ENCODE peak calls at places on chromosomes 2 and 18, in four cellular contexts. One of them, this sample, is unnamed.

GRCh38 chr2:140892429-140892828 is 1238.4 kb downstream of the LRP1B start:
- DNase-seq in neural progenitor cell: no peak
- DNase-seq in hepatocyte: no peak
- DNase-seq in breast epithelium: no peak
- DNase-seq in this sample: no peak

GRCh38 chr2:121475811-121476571 is 54.7 kb upstream of the RNU4ATAC start:
- DNase-seq in neural progenitor cell: no peak
- DNase-seq in hepatocyte: no peak
- DNase-seq in breast epithelium: no peak
- DNase-seq in this sample: no peak

GRCh38 chr2:221397179-221397578 is 174.9 kb downstream of the EPHA4 start:
- DNase-seq in neural progenitor cell: no peak
- DNase-seq in hepatocyte: no peak
- DNase-seq in breast epithelium: no peak
- DNase-seq in this sample: no peak

GRCh38 chr2:197883354-197884032 is 79.1 kb downstream of the PLCL1 start:
- DNase-seq in neural progenitor cell: no peak
- DNase-seq in hepatocyte: no peak
- DNase-seq in breast epithelium: no peak
- DNase-seq in this sample: no peak

GRCh38 chr2:85844486-85844885 is 44.3 kb downstream of the ST3GAL5 start:
- DNase-seq in neural progenitor cell: no peak
- DNase-seq in hepatocyte: no peak
- DNase-seq in breast epithelium: no peak
- DNase-seq in this sample: no peak

GRCh38 chr2:240506406-240507059 is 51.3 kb downstream of the ANKMY1 start:
- DNase-seq in neural progenitor cell: no peak
- DNase-seq in hepatocyte: peak; percentile 1
- DNase-seq in breast epithelium: peak; percentile 4
- DNase-seq in this sample: no peak

GRCh38 chr2:8882094-8882493 is 44.7 kb upstream of the KIDINS220 start:
- DNase-seq in neural progenitor cell: peak; percentile 77
- DNase-seq in hepatocyte: no peak
- DNase-seq in breast epithelium: no peak
- DNase-seq in this sample: no peak

GRCh38 chr2:9637330-9637729 is 6.5 kb upstream of the YWHAQ start:
- DNase-seq in neural progenitor cell: peak; percentile 25
- DNase-seq in hepatocyte: no peak
- DNase-seq in breast epithelium: no peak
- DNase-seq in this sample: no peak

GRCh38 chr2:207819021-207819687 is 49.4 kb upstream of the FZD5 start:
- DNase-seq in neural progenitor cell: no peak
- DNase-seq in hepatocyte: no peak
- DNase-seq in breast epithelium: no peak
- DNase-seq in this sample: no peak

GRCh38 chr18:48230459-48231113 is 178.6 kb downstream of the ZBTB7C start:
- DNase-seq in neural progenitor cell: peak; percentile 87
- DNase-seq in hepatocyte: peak; percentile 80
- DNase-seq in breast epithelium: no peak
- DNase-seq in this sample: no peak

GRCh38 chr2:68206779-68207178 is 45.6 kb downstream of the PPP3R1 start:
- DNase-seq in neural progenitor cell: no peak
- DNase-seq in hepatocyte: no peak
- DNase-seq in breast epithelium: no peak
- DNase-seq in this sample: no peak

GRCh38 chr2:106789185-106789584 is 96.8 kb downstream of the ST6GAL2 start:
- DNase-seq in neural progenitor cell: no peak
- DNase-seq in hepatocyte: no peak
- DNase-seq in breast epithelium: no peak
- DNase-seq in this sample: no peak

GRCh38 chr2:36889782-36890181 is 76.6 kb downstream of the STRN start:
- DNase-seq in neural progenitor cell: no peak
- DNase-seq in hepatocyte: peak; percentile 65
- DNase-seq in breast epithelium: no peak
- DNase-seq in this sample: peak; percentile 94

GRCh38 chr2:239670463-239671120 is 269.8 kb upstream of the HDAC4 start:
- DNase-seq in neural progenitor cell: no peak
- DNase-seq in hepatocyte: no peak
- DNase-seq in breast epithelium: no peak
- DNase-seq in this sample: no peak

GRCh38 chr2:47309952-47310800 is 92.8 kb upstream of the MSH2 start:
- DNase-seq in neural progenitor cell: peak; percentile 45
- DNase-seq in hepatocyte: peak; percentile 84
- DNase-seq in breast epithelium: peak; percentile 72
- DNase-seq in this sample: no peak

GRCh38 chr18:13680612-13681011 is 45.7 kb downstream of the FAM210A start:
- DNase-seq in neural progenitor cell: peak; percentile 63
- DNase-seq in hepatocyte: peak; percentile 48
- DNase-seq in breast epithelium: no peak
- DNase-seq in this sample: no peak

GRCh38 chr2:161761160-161761559 is 136.9 kb downstream of the SLC4A10 start:
- DNase-seq in neural progenitor cell: no peak
- DNase-seq in hepatocyte: no peak
- DNase-seq in breast epithelium: no peak
- DNase-seq in this sample: no peak

GRCh38 chr18:21406111-21406510 is 164.1 kb downstream of the GREB1L start:
- DNase-seq in neural progenitor cell: no peak
- DNase-seq in hepatocyte: no peak
- DNase-seq in breast epithelium: no peak
- DNase-seq in this sample: no peak

GRCh38 chr2:241129086-241129871 is 20.0 kb downstream of the PASK start:
- DNase-seq in neural progenitor cell: no peak
- DNase-seq in hepatocyte: no peak
- DNase-seq in breast epithelium: no peak
- DNase-seq in this sample: no peak

GRCh38 chr18:12281861-12282260 is 26.2 kb upstream of the TUBB6 start:
- DNase-seq in neural progenitor cell: no peak
- DNase-seq in hepatocyte: no peak
- DNase-seq in breast epithelium: no peak
- DNase-seq in this sample: no peak

GRCh38 chr18:63843008-63843407 is 44.5 kb upstream of the SERPINB2 start:
- DNase-seq in neural progenitor cell: no peak
- DNase-seq in hepatocyte: no peak
- DNase-seq in breast epithelium: no peak
- DNase-seq in this sample: no peak

GRCh38 chr18:63850010-63850409 is 37.5 kb upstream of the SERPINB2 start:
- DNase-seq in neural progenitor cell: peak; percentile 60
- DNase-seq in hepatocyte: peak; percentile 50
- DNase-seq in breast epithelium: no peak
- DNase-seq in this sample: no peak

GRCh38 chr18:63850636-63851035 is 36.9 kb upstream of the SERPINB2 start:
- DNase-seq in neural progenitor cell: no peak
- DNase-seq in hepatocyte: no peak
- DNase-seq in breast epithelium: no peak
- DNase-seq in this sample: no peak

GRCh38 chr18:63844254-63844653 is 43.3 kb upstream of the SERPINB2 start:
- DNase-seq in neural progenitor cell: peak; percentile 44
- DNase-seq in hepatocyte: peak; percentile 48
- DNase-seq in breast epithelium: no peak
- DNase-seq in this sample: no peak

GRCh38 chr18:63848159-63848558 is 39.3 kb upstream of the SERPINB2 start:
- DNase-seq in neural progenitor cell: peak; percentile 66
- DNase-seq in hepatocyte: peak; percentile 65
- DNase-seq in breast epithelium: no peak
- DNase-seq in this sample: no peak
- TF ChIP-seq CTCF in neural progenitor cell: peak; percentile 74
- TF ChIP-seq CTCF in hepatocyte: peak; percentile 77
- TF ChIP-seq CTCF in breast epithelium: peak; percentile 39
- TF ChIP-seq CTCF in this sample: peak; percentile 54

DNA sequence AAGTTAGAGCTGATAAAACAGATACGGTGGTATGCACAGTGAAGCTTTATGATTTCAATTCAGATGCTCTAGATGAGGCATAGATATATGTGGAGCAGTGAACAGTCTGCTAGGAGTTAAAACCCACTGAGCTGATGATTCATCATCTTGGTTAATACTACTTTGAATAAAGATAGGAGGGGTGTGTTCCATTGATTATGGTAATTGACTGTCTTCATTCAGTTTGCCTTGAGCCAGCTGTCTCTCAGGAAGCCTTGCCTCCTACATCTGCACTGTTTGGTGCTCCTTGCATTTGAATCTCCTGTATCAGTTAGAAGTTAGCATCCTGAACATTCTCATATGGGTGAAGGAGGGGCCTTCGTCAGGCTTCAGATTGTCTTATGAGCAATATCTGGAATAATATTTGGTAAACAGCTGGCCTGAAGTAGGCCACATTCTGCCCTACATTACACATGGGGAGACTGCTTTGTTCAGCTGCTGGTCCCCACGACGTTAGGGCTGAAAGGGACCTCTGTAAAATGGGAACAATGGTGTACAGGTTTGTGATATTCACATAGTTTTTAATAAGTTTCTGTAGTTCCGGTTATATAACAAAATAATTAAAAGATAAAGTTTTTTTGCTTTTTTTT is 13.3 kb downstream of the MAP4K4 start:
- DNase-seq in neural progenitor cell: no peak
- DNase-seq in hepatocyte: no peak
- DNase-seq in breast epithelium: no peak
- DNase-seq in this sample: no peak
- H3K4me1 ChIP-seq in neural progenitor cell: peaks cover 6% of the 10 kb centered on the region
- H3K4me1 ChIP-seq in hepatocyte: peaks cover 11% of the 10 kb centered on the region
- H3K4me1 ChIP-seq in breast epithelium: no peaks in the 10 kb centered on the region
- H3K4me1 ChIP-seq in this sample: no peaks in the 10 kb centered on the region

GRCh38 chr2:182870227-182870626 is 3.8 kb upstream of the FRZB start:
- DNase-seq in neural progenitor cell: peak; percentile 65
- DNase-seq in hepatocyte: no peak
- DNase-seq in breast epithelium: no peak
- DNase-seq in this sample: no peak
- TF ChIP-seq CTCF in neural progenitor cell: peak; percentile 71
- TF ChIP-seq CTCF in hepatocyte: peak; percentile 20
- TF ChIP-seq CTCF in breast epithelium: no peak
- TF ChIP-seq CTCF in this sample: peak; percentile 53

DNA sequence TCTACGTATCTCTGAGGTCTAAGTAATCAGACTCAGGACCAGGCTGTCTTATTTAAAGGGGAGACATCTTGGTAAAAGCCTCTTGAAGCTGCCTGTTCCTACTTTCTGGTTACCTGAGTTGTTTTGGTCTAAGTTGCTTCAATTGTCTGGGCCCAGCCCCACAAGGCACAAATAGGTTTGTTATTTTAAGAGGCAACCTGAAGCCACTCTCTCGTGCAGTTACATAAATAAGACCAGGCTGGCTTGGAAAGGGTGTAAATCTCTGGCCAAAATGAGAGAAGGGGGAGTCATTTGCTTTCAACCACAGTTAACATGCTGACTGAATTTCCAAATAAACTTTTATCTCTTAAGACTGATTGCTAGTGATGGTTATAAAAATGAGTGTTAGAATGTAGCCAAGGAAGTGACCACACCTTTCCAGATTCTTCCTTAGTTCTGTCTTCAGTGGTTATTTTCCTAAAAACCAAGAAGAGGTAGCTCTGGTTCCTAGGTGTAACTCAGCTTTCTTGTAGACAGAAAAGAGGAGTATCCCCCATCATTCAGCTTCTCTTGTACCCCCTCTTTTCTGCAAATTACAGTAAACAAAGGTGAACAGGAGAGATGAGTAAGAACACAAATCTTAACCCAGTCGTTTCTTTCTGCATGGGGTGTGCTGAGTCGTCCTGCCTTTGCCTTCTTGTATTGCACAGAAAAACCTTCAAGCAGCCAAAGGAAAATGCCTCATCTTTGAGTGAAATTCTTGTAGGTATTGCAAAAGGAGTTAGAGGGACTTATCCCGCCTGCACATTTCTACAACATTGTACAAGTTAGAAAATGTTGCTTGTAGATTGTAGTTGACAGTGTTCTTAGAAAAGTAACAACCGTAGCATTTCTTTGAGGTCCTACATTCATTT is 161.5 kb upstream of the NT5C1B start:
- DNase-seq in neural progenitor cell: no peak
- DNase-seq in hepatocyte: no peak
- DNase-seq in breast epithelium: no peak
- DNase-seq in this sample: no peak
- H3K4me1 ChIP-seq in neural progenitor cell: no peaks in the 10 kb centered on the region
- H3K4me1 ChIP-seq in hepatocyte: peaks cover 27% of the 10 kb centered on the region
- H3K4me1 ChIP-seq in breast epithelium: no peaks in the 10 kb centered on the region
- H3K4me1 ChIP-seq in this sample: peaks cover 9% of the 10 kb centered on the region

GRCh38 chr2:232979871-232980461 is 33.1 kb downstream of the NGEF start:
- DNase-seq in neural progenitor cell: no peak
- DNase-seq in hepatocyte: no peak
- DNase-seq in breast epithelium: no peak
- DNase-seq in this sample: peak; percentile 84
- TF ChIP-seq CTCF in neural progenitor cell: no peak
- TF ChIP-seq CTCF in hepatocyte: no peak
- TF ChIP-seq CTCF in breast epithelium: no peak
- TF ChIP-seq CTCF in this sample: no peak

GRCh38 chr2:177328056-177328455 is 63.5 kb upstream of the NFE2L2 start:
- DNase-seq in neural progenitor cell: no peak
- DNase-seq in hepatocyte: no peak
- DNase-seq in breast epithelium: no peak
- DNase-seq in this sample: no peak
- H3K4me1 ChIP-seq in neural progenitor cell: peaks cover 6% of the 10 kb centered on the region
- H3K4me1 ChIP-seq in hepatocyte: peaks cover 19% of the 10 kb centered on the region
- H3K4me1 ChIP-seq in breast epithelium: no peaks in the 10 kb centered on the region
- H3K4me1 ChIP-seq in this sample: peaks cover 14% of the 10 kb centered on the region

GRCh38 chr18:42268186-42268725 is 313.2 kb downstream of the PIK3C3 start:
- DNase-seq in neural progenitor cell: no peak
- DNase-seq in hepatocyte: no peak
- DNase-seq in breast epithelium: no peak
- DNase-seq in this sample: no peak
- TF ChIP-seq CTCF in neural progenitor cell: no peak
- TF ChIP-seq CTCF in hepatocyte: no peak
- TF ChIP-seq CTCF in breast epithelium: no peak
- TF ChIP-seq CTCF in this sample: no peak

DNA sequence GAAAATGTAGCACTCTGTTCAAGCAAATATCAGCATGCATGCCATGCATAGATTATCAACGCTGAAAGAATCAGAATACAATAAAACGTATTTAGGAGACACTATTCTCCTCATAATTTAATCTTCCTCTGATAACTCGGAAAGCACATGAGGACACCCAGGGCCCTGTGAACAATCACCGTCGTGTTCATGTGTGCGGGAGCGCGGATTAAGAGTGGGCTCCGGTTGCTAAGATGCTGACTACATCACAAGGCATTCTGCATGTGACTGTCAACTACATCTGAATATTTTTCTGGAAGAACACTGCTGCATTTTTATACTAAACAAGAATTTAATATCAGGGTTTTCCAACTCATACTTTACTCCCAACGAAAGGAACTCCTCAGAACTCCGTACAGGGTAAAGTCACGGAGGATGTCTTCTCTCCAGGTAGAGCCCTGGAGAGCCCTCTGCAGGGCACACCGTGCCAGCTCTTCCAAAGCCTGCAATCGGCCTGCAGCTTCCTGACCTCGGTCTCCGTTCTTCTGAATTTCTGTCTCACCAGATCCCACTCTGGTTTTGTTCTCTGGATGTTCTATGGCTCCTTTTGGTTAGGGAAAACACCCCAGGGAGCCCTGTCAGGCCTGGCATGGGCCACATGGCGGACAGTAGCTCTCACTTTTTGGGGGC is 59.6 kb downstream of the ZNF516 start:
- DNase-seq in neural progenitor cell: no peak
- DNase-seq in hepatocyte: no peak
- DNase-seq in breast epithelium: no peak
- DNase-seq in this sample: no peak
- H3K4me1 ChIP-seq in neural progenitor cell: no peaks in the 10 kb centered on the region
- H3K4me1 ChIP-seq in hepatocyte: no peaks in the 10 kb centered on the region
- H3K4me1 ChIP-seq in breast epithelium: no peaks in the 10 kb centered on the region
- H3K4me1 ChIP-seq in this sample: no peaks in the 10 kb centered on the region

This sample was measured in Panc1.